ENCODE peak calls at places on chromosomes 4 and X, in seven cellular contexts. A, J, R, Y, B, P and U are unnamed samples.

GRCh38 chr4:5143306-5143861 is 92.1 kb downstream of the STK32B start:
- DNase-seq in J (no peak), B (no peak), P (no peak), R (no peak), Y (no peak), A (no peak), U (no peak)

GRCh38 chrX:113747274-113747973 is 836.5 kb upstream of the HTR2C start:
- DNase-seq in Y (no peak), A (no peak), P (no peak), J (no peak), B (no peak), R (no peak), U (no peak)

GRCh38 chrX:54446084-54446483 is 5.9 kb downstream of the TSR2 start:
- DNase-seq in A (no peak), J (peak), Y (no peak), R (no peak), B (no peak), P (no peak), U (no peak)

GRCh38 chr4:16791460-16791859 is 107.0 kb downstream of the LDB2 start:
- DNase-seq in B (no peak), R (no peak), A (no peak), P (no peak), Y (no peak), J (no peak), U (no peak)

GRCh38 chr4:54731552-54731951 is 73.8 kb downstream of the KIT start:
- DNase-seq in A (no peak), R (no peak), J (no peak), Y (peak), B (no peak), P (no peak), U (no peak)

GRCh38 chr4:118772149-118773081 is 63.5 kb downstream of the SEC24D start:
- DNase-seq in P (no peak), Y (peak), B (no peak), A (peak), J (no peak), R (peak), U (no peak)

GRCh38 chr4:114082348-114082747 is 102.9 kb upstream of the ARSJ start:
- DNase-seq in J (no peak), P (no peak), A (peak), B (no peak), Y (no peak), R (peak), U (no peak)

GRCh38 chr4:70601422-70602039 is 9.5 kb downstream of the AMBN start:
- DNase-seq in A (peak), P (peak), J (peak), Y (peak), R (peak), B (peak), U (peak)

GRCh38 chrX:19291086-19291485 is 52.6 kb upstream of the PDHA1 start:
- DNase-seq in R (no peak), P (no peak), B (no peak), J (peak), A (no peak), Y (no peak), U (no peak)

GRCh38 chr4:48944659-48945290 is 38.2 kb upstream of the OCIAD2 start:
- DNase-seq in A (no peak), B (no peak), Y (no peak), R (no peak), J (peak), P (peak), U (peak)
- TF ChIP-seq CTCF in A (no peak), B (peak), Y (peak), R (peak), J (peak), P (peak), U (peak)

GRCh38 chr4:1768367-1769034 is 24.6 kb upstream of the FGFR3 start:
- DNase-seq in P (no peak), Y (no peak), B (no peak), J (no peak), R (no peak), A (no peak), U (no peak)

GRCh38 chr4:1769692-1770091 is 23.4 kb upstream of the FGFR3 start:
- DNase-seq in Y (no peak), P (no peak), J (no peak), A (no peak), R (no peak), B (no peak), U (no peak)

GRCh38 chr4:1767058-1767769 is 25.9 kb upstream of the FGFR3 start:
- DNase-seq in A (peak), R (peak), Y (no peak), J (peak), B (no peak), P (no peak), U (peak)

GRCh38 chr4:1766336-1767057 is 26.6 kb upstream of the FGFR3 start:
- DNase-seq in P (no peak), Y (no peak), A (no peak), B (no peak), J (peak), R (no peak), U (peak)

GRCh38 chr4:1767770-1768366 is 25.2 kb upstream of the FGFR3 start:
- DNase-seq in A (peak), Y (no peak), R (peak), J (peak), B (no peak), P (no peak), U (peak)
- TF ChIP-seq CTCF in A (peak), Y (peak), R (peak), J (peak), B (no peak), P (no peak), U (peak)

GRCh38 chr4:77433102-77433733 is 172.4 kb upstream of the CXCL13 start:
- DNase-seq in B (no peak), A (peak), R (peak), Y (peak), P (no peak), J (peak), U (peak)

GRCh38 chr4:77432702-77433101 is 172.9 kb upstream of the CXCL13 start:
- DNase-seq in J (no peak), A (no peak), Y (no peak), R (no peak), B (no peak), P (no peak), U (no peak)

GRCh38 chr4:77437079-77437478 is 168.5 kb upstream of the CXCL13 start:
- DNase-seq in J (no peak), A (no peak), R (no peak), B (no peak), P (no peak), Y (no peak), U (no peak)

GRCh38 chr4:77430847-77431246 is 174.8 kb upstream of the CXCL13 start:
- DNase-seq in P (no peak), R (no peak), B (no peak), A (no peak), Y (no peak), J (no peak), U (no peak)

DNA sequence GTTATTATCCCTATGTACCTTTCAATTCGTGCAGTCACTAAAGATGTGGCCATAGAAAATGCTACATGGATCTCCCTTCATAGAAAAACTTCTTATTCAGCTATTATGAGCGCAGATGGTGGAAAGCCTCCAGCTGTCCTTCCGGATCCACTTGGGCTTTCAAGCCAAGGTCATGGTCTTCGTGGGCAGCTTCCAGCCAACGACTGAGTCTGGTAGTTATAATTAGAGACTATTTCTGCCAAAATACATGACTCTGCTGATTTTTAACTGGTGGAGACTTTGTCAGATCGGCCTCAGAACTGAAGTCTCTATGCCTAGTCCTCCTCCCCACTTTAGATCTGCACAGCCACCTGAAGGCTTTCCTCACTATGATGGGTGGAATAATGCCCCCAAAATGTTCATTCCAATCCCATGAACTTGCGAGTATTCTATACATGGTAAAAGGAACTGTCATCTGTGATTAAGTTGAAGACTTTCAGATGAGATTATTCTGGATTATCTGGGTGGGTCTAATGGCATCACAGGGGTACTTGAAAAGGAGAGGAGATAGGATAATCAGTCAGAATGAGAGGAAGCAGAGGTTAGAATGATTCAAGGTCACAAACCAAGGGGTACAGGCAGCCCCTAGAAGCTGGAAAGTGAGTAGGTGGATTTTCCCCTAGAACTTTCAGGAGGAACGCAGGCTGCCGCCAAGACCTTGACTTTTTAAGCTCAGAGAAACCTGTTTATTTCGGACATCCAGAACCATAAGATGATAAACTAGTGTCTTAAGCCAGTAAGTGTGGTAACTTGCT is 171.1 kb upstream of the CXCL13 start:
- DNase-seq in J (no peak), B (no peak), Y (no peak), P (no peak), R (no peak), A (no peak), U (no peak)
- TF ChIP-seq CTCF in J (no peak), B (no peak), Y (no peak), P (no peak), R (no peak), A (no peak), U (no peak)

DNA sequence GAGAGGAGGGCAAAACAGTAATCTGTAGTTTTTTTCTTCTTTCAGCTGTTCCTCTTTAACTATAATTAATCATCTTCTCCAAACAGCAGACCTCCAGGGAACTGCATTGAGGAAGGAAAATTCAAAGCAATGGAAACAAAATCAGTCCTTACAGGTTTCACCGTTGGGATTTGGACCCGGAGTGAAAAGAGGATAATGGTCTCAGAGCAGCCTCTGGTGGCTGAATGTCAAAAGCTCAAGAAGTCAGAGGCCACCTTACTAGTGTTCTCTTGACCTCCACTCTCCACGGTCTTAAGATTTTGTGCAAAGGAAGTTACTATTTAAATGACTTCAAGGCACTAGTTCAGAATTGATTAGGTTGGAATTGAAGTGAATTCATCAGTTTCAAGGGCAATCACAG is 16.0 kb upstream of the MID1 start:
- DNase-seq in A (peak), J (peak), P (no peak), B (no peak), R (peak), Y (no peak), U (no peak)
- TF ChIP-seq CTCF in A (peak), J (peak), P (no peak), B (no peak), R (peak), Y (peak), U (peak)

GRCh38 chrX:106306391-106306947 is 138.4 kb downstream of the PWWP3B start:
- DNase-seq in B (no peak), R (no peak), A (no peak), J (no peak), P (no peak), Y (no peak), U (no peak)
- TF ChIP-seq CTCF in B (no peak), R (no peak), A (no peak), J (no peak), P (no peak), Y (no peak), U (no peak)

GRCh38 chr4:145097821-145098674 is at the start of the genes ABCE1 and ANAPC10:
- DNase-seq in B (peak), R (peak), J (peak), A (peak), Y (peak), P (peak), U (peak)

GRCh38 chr4:145099653-145100052 is 1.5 kb downstream of the ABCE1 start:
- DNase-seq in Y (no peak), J (no peak), R (peak), A (no peak), P (no peak), B (no peak), U (no peak)

GRCh38 chr4:145101091-145101490 is 3.0 kb downstream of the ABCE1 start:
- DNase-seq in P (no peak), B (no peak), A (no peak), J (no peak), Y (no peak), R (no peak), U (no peak)

GRCh38 chr4:145098675-145099037 is 545 bp downstream of the ABCE1 start:
- DNase-seq in A (peak), Y (peak), J (no peak), B (no peak), P (no peak), R (peak), U (no peak)

GRCh38 chr4:145097331-145097820 is 620 bp downstream of the ANAPC10 start:
- DNase-seq in P (no peak), Y (no peak), J (no peak), B (no peak), R (no peak), A (no peak), U (no peak)
- TF ChIP-seq CTCF in P (no peak), Y (no peak), J (no peak), B (no peak), R (no peak), A (no peak), U (no peak)

GRCh38 chr4:185481390-185481789 is 9.9 kb upstream of the CCDC110 start:
- DNase-seq in B (no peak), J (no peak), Y (no peak), P (no peak), R (no peak), A (no peak), U (no peak)

GRCh38 chr4:185479507-185479971 is 8.0 kb upstream of the CCDC110 start:
- DNase-seq in P (no peak), Y (no peak), B (no peak), R (no peak), A (no peak), J (no peak), U (no peak)

DNA sequence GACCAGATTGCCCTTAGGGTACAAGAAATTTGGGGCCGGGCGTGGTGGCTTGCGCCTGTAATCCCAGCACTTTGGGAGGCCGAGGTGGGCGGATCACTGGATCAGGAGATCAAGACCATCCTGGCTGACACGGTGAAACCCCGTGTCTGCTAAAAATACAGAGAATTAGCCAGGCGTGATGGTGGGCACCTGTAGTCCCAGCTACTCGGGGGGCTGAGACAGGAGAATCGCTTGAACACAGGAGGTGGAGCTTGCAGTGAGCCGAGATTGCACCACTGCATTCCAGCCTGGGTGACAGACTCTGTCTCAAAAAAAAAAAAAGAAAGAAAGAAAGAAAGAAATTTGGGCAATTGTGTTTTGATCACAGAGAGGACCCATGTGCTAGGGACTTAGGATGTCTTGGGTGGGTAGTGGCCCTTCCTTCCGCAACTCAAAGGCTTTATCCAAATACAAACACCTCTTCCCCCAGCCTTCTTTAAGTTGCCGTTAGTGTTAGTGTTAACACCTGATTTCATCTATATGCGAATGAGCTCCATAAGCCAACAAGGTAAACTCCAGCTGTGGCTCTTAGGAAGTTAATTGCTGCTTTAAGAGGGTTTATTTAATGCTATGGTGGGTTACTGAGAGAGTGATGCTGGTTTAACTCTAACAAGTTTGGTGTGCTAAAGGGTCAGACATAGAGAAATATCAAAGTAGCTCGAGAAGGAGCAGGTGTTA is 8.6 kb upstream of the CCDC110 start:
- DNase-seq in Y (no peak), J (no peak), R (no peak), P (no peak), A (no peak), B (no peak), U (no peak)
- TF ChIP-seq CTCF in Y (no peak), J (no peak), R (no peak), P (no peak), A (no peak), B (no peak), U (no peak)

GRCh38 chrX:12021708-12022107 is 116.6 kb upstream of the FRMPD4 start:
- DNase-seq in P (no peak), J (no peak), R (no peak), A (no peak), Y (no peak), B (no peak), U (no peak)
- TF ChIP-seq CTCF in P (no peak), J (no peak), R (no peak), A (no peak), Y (no peak), B (no peak), U (no peak)